ENCODE peak calls at places on chromosomes 1 and 21, in four cellular contexts. N is T-helper 9 cell, M is lower leg skin, I is smooth muscle cell of the brain vasculature. W is an unnamed sample.

GRCh38 chr1:89890085-89890754 is 69.4 kb downstream of the LRRC8D start:
- DNase-seq in N (no peak), M (peak), I (no peak), W (no peak)

GRCh38 chr1:213987876-213988638 is at the start of gene PROX1:
- DNase-seq in M (peak), I (peak), N (no peak), W (peak)

GRCh38 chr1:202343652-202344349 is 2.1 kb upstream of the UBE2T start:
- DNase-seq in N (no peak), M (no peak), I (no peak), W (no peak)

GRCh38 chr1:234870582-234870981 is 258.1 kb downstream of the TOMM20 start:
- DNase-seq in M (peak), I (no peak), N (no peak), W (no peak)

GRCh38 chr1:157104598-157105293 is 5.1 kb upstream of the ETV3L start:
- DNase-seq in M (no peak), I (no peak), N (no peak), W (peak)

GRCh38 chr1:162663589-162664030 is 31.3 kb downstream of the DDR2 start:
- DNase-seq in I (no peak), N (no peak), M (no peak), W (no peak)

GRCh38 chr21:43903451-43904091 is 38.5 kb downstream of the AGPAT3 start:
- DNase-seq in I (no peak), M (no peak), N (no peak), W (peak)

GRCh38 chr1:5651496-5651895 is 340.7 kb downstream of the NPHP4 start:
- DNase-seq in N (no peak), M (peak), I (no peak), W (no peak)

GRCh38 chr1:56872597-56872996 is 18.0 kb downstream of the C8A start:
- DNase-seq in I (no peak), M (no peak), N (no peak), W (no peak)

GRCh38 chr1:113895084-113895483 is 7.7 kb upstream of the BCL2L15 start:
- DNase-seq in M (no peak), I (no peak), N (no peak), W (no peak)

GRCh38 chr1:39969048-39969447 is 14.1 kb downstream of the MFSD2A start:
- DNase-seq in I (no peak), M (no peak), N (no peak), W (no peak)

GRCh38 chr1:32893198-32894018 is 7.1 kb downstream of the HPCA start:
- DNase-seq in I (no peak), N (no peak), M (no peak), W (peak)

GRCh38 chr21:41749286-41749685 is 17.6 kb downstream of the RIPK4 start:
- DNase-seq in N (no peak), M (no peak), I (no peak), W (no peak)